ENCODE peak calls at places on chromosomes 11 and 22, in nine cellular contexts. P, Q, A, G, W, Z, X, T and D are unnamed samples.

GRCh38 chr11:57196556-57196955 is 14.8 kb downstream of the LRRC55 start:
- DNase-seq in T (no peak), W (no peak), Z (no peak), G (no peak), Q (no peak), X (no peak), A (no peak), P (no peak), D (no peak)

GRCh38 chr11:67351275-67352005 is 1.9 kb downstream of the POLD4 start:
- DNase-seq in T (peak), G (no peak), X (peak), W (peak), P (peak), Q (peak), Z (peak), A (peak), D (no peak)

GRCh38 chr22:33883561-33883960 is 36.7 kb downstream of the LARGE1 start:
- DNase-seq in T (no peak), P (peak), A (no peak), X (no peak), G (no peak), Z (no peak), W (no peak), Q (no peak), D (no peak)

GRCh38 chr11:8067929-8068575 is 13.0 kb upstream of the TUB start:
- DNase-seq in G (no peak), Q (no peak), T (peak), A (no peak), X (no peak), P (no peak), W (no peak), Z (no peak), D (peak)

GRCh38 chr11:94800394-94800793 is 32.2 kb downstream of the AMOTL1 start:
- DNase-seq in Z (no peak), G (no peak), T (no peak), X (peak), A (no peak), P (no peak), Q (no peak), W (peak), D (no peak)

GRCh38 chr11:3136542-3137455 is 28.3 kb downstream of the OSBPL5 start:
- DNase-seq in X (peak), P (no peak), W (no peak), G (no peak), T (no peak), Z (no peak), Q (no peak), A (no peak), D (peak)

GRCh38 chr11:128881221-128881620 is 9.9 kb upstream of the KCNJ5 start:
- DNase-seq in A (no peak), G (no peak), P (no peak), Q (no peak), X (peak), Z (no peak), W (peak), T (no peak), D (no peak)

GRCh38 chr11:95684701-95685100 is 104.9 kb downstream of the FAM76B start:
- DNase-seq in Z (no peak), X (no peak), Q (no peak), T (no peak), G (no peak), P (no peak), W (no peak), A (no peak), D (no peak)

GRCh38 chr11:62147545-62147944 is 23.7 kb downstream of the INCENP start:
- DNase-seq in X (no peak), T (no peak), G (no peak), W (no peak), A (no peak), P (no peak), Q (no peak), Z (peak), D (peak)

GRCh38 chr11:99098258-99098657 is 77.5 kb downstream of the CNTN5 start:
- DNase-seq in A (no peak), P (no peak), X (no peak), Z (no peak), T (no peak), G (no peak), Q (no peak), W (no peak), D (no peak)

GRCh38 chr22:31184015-31184414 is 24.0 kb downstream of the RNF185 start:
- DNase-seq in Q (no peak), A (no peak), Z (no peak), W (no peak), T (no peak), X (no peak), G (no peak), P (no peak), D (no peak)

GRCh38 chr11:15911377-15912044 is 444.8 kb downstream of the SOX6 start:
- DNase-seq in Z (no peak), P (peak), W (no peak), Q (no peak), X (no peak), A (no peak), G (no peak), T (peak), D (no peak)

GRCh38 chr11:40162901-40163300 is 1296.6 kb downstream of the LRRC4C start:
- DNase-seq in X (no peak), P (no peak), G (no peak), T (no peak), A (no peak), Z (no peak), W (no peak), Q (no peak), D (no peak)

GRCh38 chr11:1586699-1587098 is 1.6 kb upstream of the KRTAP5-1 start:
- DNase-seq in X (peak), W (no peak), A (no peak), T (no peak), G (no peak), Q (no peak), P (no peak), Z (no peak), D (peak)

GRCh38 chr22:50001388-50002231 is 11.0 kb downstream of the IL17REL start:
- DNase-seq in T (no peak), A (no peak), X (no peak), G (no peak), Q (no peak), W (no peak), P (no peak), Z (no peak), D (peak)

GRCh38 chr11:122690292-122690691 is 34.8 kb downstream of the UBASH3B start:
- DNase-seq in Q (no peak), A (no peak), P (no peak), X (no peak), W (no peak), T (no peak), Z (no peak), G (no peak), D (no peak)

GRCh38 chr11:97557399-97557798 is 1167.6 kb downstream of the JRKL start:
- DNase-seq in T (peak), W (no peak), X (no peak), G (no peak), Z (no peak), A (no peak), Q (no peak), P (peak), D (no peak)

GRCh38 chr11:6497069-6497839 is at the start of gene DNHD1:
- DNase-seq in Q (no peak), W (no peak), Z (peak), G (no peak), X (peak), T (peak), A (no peak), P (no peak), D (no peak)

GRCh38 chr22:29907753-29908515 is 25.0 kb downstream of the MTMR3 start:
- DNase-seq in A (peak), W (peak), X (peak), Q (peak), G (peak), T (peak), Z (no peak), P (peak), D (no peak)

GRCh38 chr11:111922803-111923202 is 4.1 kb downstream of the C11orf52 start:
- DNase-seq in G (no peak), W (no peak), Z (no peak), P (peak), A (no peak), Q (peak), X (peak), T (peak), D (no peak)

GRCh38 chr11:9859491-9860305 is 195.8 kb downstream of the SWAP70 start:
- DNase-seq in P (no peak), W (no peak), Q (peak), X (no peak), Z (no peak), T (peak), A (no peak), G (no peak), D (no peak)

GRCh38 chr11:46234261-46234660 is 43.2 kb upstream of the CREB3L1 start:
- DNase-seq in A (no peak), Z (no peak), X (no peak), Q (no peak), T (no peak), P (no peak), W (no peak), G (no peak), D (no peak)

GRCh38 chr11:75014129-75014528 is 25.4 kb downstream of the NEU3 start:
- DNase-seq in Z (no peak), Q (peak), W (no peak), X (no peak), A (no peak), P (peak), T (peak), G (no peak), D (no peak)

GRCh38 chr11:3735827-3736226 is 61.5 kb downstream of the NUP98 start:
- DNase-seq in X (no peak), Q (no peak), W (no peak), Z (no peak), A (no peak), P (no peak), T (peak), G (no peak), D (no peak)

DNA sequence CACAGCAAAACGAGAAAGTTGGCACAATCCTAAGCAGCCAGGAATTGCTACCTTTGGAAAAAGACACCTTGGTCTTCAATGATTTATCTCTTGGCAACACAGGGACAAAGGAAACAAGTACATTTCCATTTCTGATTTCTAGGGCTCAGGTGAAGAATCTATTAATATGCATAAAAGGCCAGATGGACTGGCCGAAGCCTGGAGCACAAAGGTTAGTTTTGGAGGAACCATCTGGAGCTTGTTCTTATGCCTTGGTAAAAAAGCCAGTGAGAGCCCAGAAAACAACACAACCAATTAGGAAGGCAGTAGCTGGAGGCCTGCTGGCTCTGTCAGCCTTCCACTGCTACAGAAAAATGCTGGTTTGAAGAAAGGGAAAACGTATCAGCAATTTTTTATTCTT is 713.5 kb upstream of the API5 start:
- DNase-seq in X (no peak), T (no peak), Z (no peak), P (no peak), W (no peak), G (no peak), A (no peak), Q (no peak), D (no peak)
- TF ChIP-seq CTCF in X (no peak), T (no peak), Z (no peak), P (no peak), W (no peak), G (no peak), A (no peak), Q (no peak), D (no peak)

GRCh38 chr22:46827072-46827780 is 64.8 kb downstream of the TBC1D22A start:
- DNase-seq in W (no peak), A (no peak), Q (no peak), T (no peak), Z (peak), P (no peak), X (no peak), G (no peak), D (no peak)
- TF ChIP-seq CTCF in W (no peak), A (no peak), Q (peak), T (no peak), Z (peak), P (no peak), X (no peak), G (no peak), D (peak)

DNA sequence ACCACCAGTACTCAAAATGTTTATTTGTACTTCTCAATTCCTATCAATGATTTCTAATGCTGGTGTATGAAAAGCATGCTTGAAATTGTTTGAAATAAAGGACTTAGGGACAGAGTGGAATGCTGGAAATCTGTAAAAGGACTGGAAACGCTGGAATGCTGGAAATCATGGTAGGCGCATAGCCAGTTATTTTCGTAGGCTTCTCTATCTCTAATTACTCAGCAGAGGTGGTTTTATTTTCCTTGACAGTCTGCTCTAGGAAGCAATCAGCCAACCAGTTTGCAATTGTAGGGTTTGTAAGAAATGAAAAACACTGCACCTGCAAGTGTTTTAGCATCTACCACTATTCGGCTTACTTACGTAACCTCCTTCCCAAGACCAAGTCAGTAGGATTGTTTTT is 788 bp downstream of the LIN7C start:
- DNase-seq in T (peak), X (no peak), W (no peak), Z (no peak), G (no peak), Q (no peak), P (no peak), A (no peak), D (no peak)
- TF ChIP-seq CTCF in T (no peak), X (no peak), W (no peak), Z (no peak), G (no peak), Q (no peak), P (no peak), A (no peak), D (no peak)

GRCh38 chr22:41966607-41967240 is 2.5 kb upstream of the SEPTIN3 start:
- DNase-seq in X (no peak), T (peak), P (peak), W (no peak), Q (peak), A (peak), Z (peak), G (no peak), D (no peak)
- TF ChIP-seq CTCF in X (peak), T (peak), P (peak), W (peak), Q (peak), A (peak), Z (peak), G (no peak), D (peak)

GRCh38 chr22:19430890-19431541 is 517 bp downstream of the HIRA start:
- DNase-seq in P (peak), Z (peak), X (no peak), T (peak), W (no peak), A (peak), G (no peak), Q (peak), D (no peak)
- TF ChIP-seq CTCF in P (peak), Z (peak), X (no peak), T (peak), W (no peak), A (no peak), G (no peak), Q (peak), D (peak)

DNA sequence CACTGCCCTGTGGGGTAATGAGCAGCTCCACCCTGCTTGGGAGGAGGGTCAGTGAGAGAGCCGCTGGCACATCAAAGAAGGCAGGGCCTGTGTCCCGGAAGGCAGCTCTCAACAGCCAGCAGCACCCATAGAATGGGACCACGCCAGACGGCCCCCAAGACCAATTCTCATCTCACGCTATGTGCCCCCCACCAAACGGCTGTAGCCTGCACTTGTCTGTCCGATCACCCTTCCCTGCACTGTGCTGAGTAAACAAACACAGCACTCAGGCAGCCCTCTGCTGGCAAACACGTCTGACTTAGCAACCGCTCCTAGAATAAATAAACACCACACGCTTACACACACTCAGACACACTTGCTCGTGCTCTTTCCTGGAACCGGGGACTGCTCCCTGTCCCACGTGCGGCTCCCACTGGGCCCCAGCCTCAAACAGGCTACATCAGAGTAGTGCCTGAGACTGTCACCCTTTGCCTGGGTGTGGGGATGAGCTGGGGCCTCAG is 53.2 kb upstream of the CDON start:
- DNase-seq in W (peak), A (peak), G (peak), Q (peak), X (peak), Z (no peak), P (peak), T (peak), D (no peak)
- TF ChIP-seq CTCF in W (peak), A (no peak), G (no peak), Q (peak), X (peak), Z (peak), P (peak), T (peak), D (peak)

GRCh38 chr11:68855205-68855978 is 13.7 kb upstream of the CPT1A start:
- DNase-seq in W (no peak), X (no peak), Q (peak), A (no peak), G (no peak), Z (peak), P (no peak), T (peak), D (no peak)
- TF ChIP-seq CTCF in W (no peak), X (no peak), Q (peak), A (no peak), G (no peak), Z (peak), P (peak), T (peak), D (peak)

DNA sequence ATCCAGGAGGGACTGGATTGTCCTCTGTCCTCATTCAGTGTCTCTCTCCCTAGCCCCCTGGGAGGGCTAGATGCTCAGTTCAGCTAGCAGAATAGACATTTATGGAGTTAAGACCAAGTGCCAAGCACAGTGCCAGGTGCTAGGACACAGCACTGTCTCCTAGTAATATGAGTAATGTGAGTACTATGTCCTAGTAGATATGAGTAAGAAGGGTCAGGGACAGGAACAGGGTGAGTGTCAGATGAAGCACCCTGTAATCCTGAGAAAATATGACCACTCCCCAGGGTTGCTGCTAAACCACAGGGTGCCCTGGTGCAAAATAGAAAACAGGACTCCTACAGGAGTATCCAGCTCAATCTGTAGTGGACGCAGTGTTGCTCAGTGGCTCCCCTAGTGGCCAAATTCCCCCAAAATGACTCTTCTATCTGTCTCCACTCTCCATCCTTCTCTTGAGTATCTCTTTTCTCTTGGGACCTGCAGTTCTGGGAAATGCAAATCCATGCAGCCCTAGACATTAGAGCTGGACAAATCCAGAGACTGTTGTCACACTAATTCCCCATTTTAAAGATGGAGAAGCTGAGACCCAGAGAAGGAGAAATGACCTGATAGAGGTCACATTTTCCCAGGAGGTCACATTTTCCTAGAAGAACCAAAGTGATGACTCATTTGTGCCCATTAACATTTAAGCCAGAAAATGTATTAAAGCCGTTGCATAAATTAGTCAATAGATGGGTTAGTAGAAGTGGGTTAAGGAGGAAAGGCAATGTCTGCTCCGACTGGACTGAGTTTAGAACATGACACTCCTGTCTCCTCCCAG is 214.3 kb downstream of the NXPE2 start:
- DNase-seq in Z (no peak), T (no peak), G (no peak), P (no peak), X (no peak), A (peak), W (no peak), Q (no peak), D (no peak)
- TF ChIP-seq CTCF in Z (peak), T (no peak), G (no peak), P (no peak), X (no peak), A (no peak), W (peak), Q (peak), D (peak)

GRCh38 chr11:117468888-117469287 is 141.2 kb downstream of the CEP164 start:
- DNase-seq in X (peak), P (no peak), A (no peak), W (no peak), G (no peak), Z (no peak), Q (no peak), T (no peak), D (no peak)
- TF ChIP-seq CTCF in X (no peak), P (no peak), A (no peak), W (peak), G (no peak), Z (peak), Q (no peak), T (no peak), D (no peak)

GRCh38 chr11:56045538-56045937 is 18.1 kb downstream of the OR5AS1 start:
- DNase-seq in P (no peak), Q (no peak), Z (no peak), T (no peak), G (no peak), W (no peak), X (no peak), A (no peak), D (no peak)
- TF ChIP-seq CTCF in P (no peak), Q (no peak), Z (no peak), T (no peak), G (no peak), W (no peak), X (no peak), A (no peak), D (no peak)